ENCODE peak calls at places on chromosomes 3 and 15, in seven cellular contexts. J is cardiac fibroblast, P is iris pigment epithelial cell, X is stromal cell of bone marrow, H is H1, Q is dermis microvascular lymphatic vessel endothelial cell, A is EH. N is an unnamed sample.

GRCh38 chr15:70419046-70419445 is 321.3 kb upstream of the TLE3 start:
- DNase-seq in H (no peak), P (no peak), X (no peak), Q (no peak), A (no peak), J (no peak), N (no peak)

GRCh38 chr3:51717947-51718346 is 11.1 kb downstream of the GRM2 start:
- DNase-seq in J (no peak), H (no peak), P (no peak), A (no peak), Q (no peak), X (no peak), N (no peak)

GRCh38 chr3:36434682-36435426 is 54.5 kb downstream of the STAC start:
- DNase-seq in X (peak), J (peak), H (no peak), P (no peak), A (peak), Q (no peak), N (no peak)

GRCh38 chr3:32262201-32262600 is 23.7 kb downstream of the CMTM8 start:
- DNase-seq in X (no peak), A (no peak), J (no peak), Q (no peak), P (no peak), H (no peak), N (no peak)

GRCh38 chr3:106261915-106262683 is 393.3 kb upstream of the CBLB start:
- DNase-seq in X (peak), A (peak), Q (no peak), J (peak), H (no peak), P (peak), N (no peak)

GRCh38 chr3:30353711-30354467 is 252.5 kb upstream of the TGFBR2 start:
- DNase-seq in Q (no peak), H (no peak), P (no peak), A (no peak), X (no peak), J (no peak), N (no peak)

GRCh38 chr3:14121859-14122258 is 2.8 kb downstream of the CHCHD4 start:
- DNase-seq in A (no peak), X (no peak), Q (no peak), J (no peak), P (no peak), H (no peak), N (no peak)

GRCh38 chr15:57165992-57166391 is 210.3 kb upstream of the CGNL1 start:
- DNase-seq in J (peak), X (no peak), H (no peak), P (peak), A (peak), Q (no peak), N (no peak)

GRCh38 chr15:81256916-81257315 is 60.2 kb downstream of the IL16 start:
- DNase-seq in H (no peak), J (peak), Q (no peak), P (peak), X (peak), A (peak), N (peak)

GRCh38 chr3:85627899-85628298 is 669.1 kb downstream of the CADM2 start:
- DNase-seq in X (no peak), Q (no peak), H (no peak), P (no peak), J (no peak), A (no peak), N (no peak)

GRCh38 chr15:66024998-66025397 is 155.7 kb downstream of the RAB11A start:
- DNase-seq in Q (no peak), A (no peak), J (no peak), H (no peak), P (peak), X (no peak), N (no peak)

GRCh38 chr3:41881233-41881821 is 80.6 kb downstream of the ULK4 start:
- DNase-seq in A (peak), P (peak), X (peak), J (peak), H (no peak), Q (peak), N (peak)

GRCh38 chr3:58152225-58153015 is 58.4 kb downstream of the DNASE1L3 start:
- DNase-seq in P (no peak), A (no peak), X (no peak), H (no peak), J (no peak), Q (no peak), N (no peak)

GRCh38 chr3:150351398-150351797 is 56.7 kb upstream of the TSC22D2 start:
- DNase-seq in X (no peak), H (no peak), J (no peak), P (peak), A (no peak), Q (no peak), N (no peak)

GRCh38 chr15:75531041-75531450 is 48.1 kb downstream of the PTPN9 start:
- DNase-seq in A (peak), Q (no peak), X (peak), J (peak), H (no peak), P (peak), N (no peak)

GRCh38 chr15:63381301-63382192 is at the start of gene CA12:
- DNase-seq in H (peak), P (peak), A (peak), X (no peak), J (peak), Q (no peak), N (no peak)

GRCh38 chr3:25962255-25962654 is 172.4 kb downstream of the OXSM start:
- DNase-seq in X (no peak), J (no peak), P (no peak), Q (no peak), H (no peak), A (no peak), N (peak)

GRCh38 chr3:78912217-78912616 is 855.6 kb downstream of the ROBO1 start:
- DNase-seq in J (no peak), X (no peak), H (no peak), Q (no peak), P (no peak), A (no peak), N (no peak)

GRCh38 chr3:108076564-108076963 is 14.3 kb downstream of the CD47 start:
- DNase-seq in P (no peak), H (no peak), X (no peak), J (no peak), Q (no peak), A (no peak), N (no peak)

GRCh38 chr3:142275856-142276255 is 50.5 kb upstream of the GK5 start:
- DNase-seq in P (peak), X (peak), J (peak), H (no peak), Q (no peak), A (peak), N (no peak)

GRCh38 chr3:120550546-120550945 is 45.6 kb upstream of the NDUFB4 start:
- DNase-seq in P (no peak), A (peak), J (peak), H (no peak), X (peak), Q (no peak), N (no peak)

GRCh38 chr3:24451461-24452099 is 43.1 kb downstream of the THRB start:
- DNase-seq in Q (no peak), A (no peak), H (no peak), J (no peak), P (peak), X (no peak), N (no peak)

GRCh38 chr3:25354071-25354470 is 74.0 kb upstream of the RARB start:
- DNase-seq in Q (no peak), X (peak), P (peak), A (peak), J (peak), H (no peak), N (no peak)

GRCh38 chr3:133935843-133936825 is 40.5 kb upstream of the RAB6B start:
- DNase-seq in Q (no peak), P (no peak), H (peak), A (no peak), J (no peak), X (no peak), N (no peak)

GRCh38 chr3:100073555-100074307 is 40.6 kb downstream of the FILIP1L start:
- DNase-seq in X (peak), J (peak), P (peak), H (no peak), A (peak), Q (no peak), N (no peak)

GRCh38 chr3:39531066-39531465 is 63.6 kb downstream of the MOBP start:
- DNase-seq in Q (no peak), H (no peak), X (no peak), J (peak), P (no peak), A (no peak), N (no peak)

GRCh38 chr3:146634346-146634745 is 29.2 kb upstream of the PLSCR5 start:
- DNase-seq in A (no peak), X (no peak), P (no peak), H (no peak), J (no peak), Q (no peak), N (no peak)

GRCh38 chr15:33988384-33988783 is 20.1 kb downstream of the CHRM5 start:
- DNase-seq in X (no peak), P (peak), H (no peak), A (peak), Q (no peak), J (peak), N (no peak)

GRCh38 chr3:55203006-55203405 is 275.1 kb upstream of the LRTM1 start:
- DNase-seq in J (peak), Q (no peak), P (peak), H (no peak), A (peak), X (no peak), N (peak)

GRCh38 chr3:18443670-18444596 is 18.8 kb upstream of the SATB1 start:
- DNase-seq in X (no peak), A (peak), J (no peak), P (no peak), Q (no peak), H (peak), N (no peak)

GRCh38 chr3:188170461-188171459 is 16.8 kb downstream of the LPP start:
- DNase-seq in J (no peak), Q (no peak), H (no peak), P (no peak), A (no peak), X (no peak), N (no peak)